ENCODE peak calls at places on chromosomes 3 and 15, in four cellular contexts. C is cardiac muscle cell, N is lung, H is MM.1S. X is an unnamed sample. For H3K4me1 and H3K27me3, the result is how much of the 10 kb centered on the place peaks cover.

GRCh38 chr15:77819271-77819806 is 186.6 kb upstream of the LINGO1 start:
- DNase-seq in C (peak), N (no peak), H (no peak), X (no peak)

GRCh38 chr3:17730318-17730967 is 12.0 kb downstream of the TBC1D5 start:
- DNase-seq in C (peak), N (no peak), H (no peak), X (no peak)

GRCh38 chr3:27607370-27607769 is 114.8 kb downstream of the EOMES start:
- DNase-seq in C (no peak), N (no peak), H (no peak), X (no peak)

GRCh38 chr15:66733976-66734375 is 31.9 kb downstream of the SMAD6 start:
- DNase-seq in C (no peak), N (no peak), H (no peak), X (peak)

GRCh38 chr15:25188051-25188450 is 233.3 kb downstream of the SNRPN start:
- DNase-seq in C (no peak), N (no peak), H (no peak), X (no peak)

GRCh38 chr15:85614059-85614458 is 180.7 kb downstream of the KLHL25 start:
- DNase-seq in C (no peak), N (no peak), H (no peak), X (no peak)

GRCh38 chr3:53821631-53822068 is 24.6 kb downstream of the CHDH start:
- DNase-seq in C (no peak), N (no peak), H (no peak), X (peak)

GRCh38 chr3:52518723-52519444 is 14.8 kb downstream of the NT5DC2 start:
- DNase-seq in C (no peak), N (no peak), H (no peak), X (no peak)

GRCh38 chr3:181838940-181839914 is 127.5 kb downstream of the SOX2 start:
- DNase-seq in C (no peak), N (peak), H (peak), X (no peak)

GRCh38 chr3:10312866-10313265 is 8.0 kb downstream of the SEC13 start:
- DNase-seq in C (no peak), N (no peak), H (no peak), X (no peak)

GRCh38 chr3:52798978-52799476 is 4.4 kb downstream of the ITIH3 start:
- DNase-seq in C (no peak), N (no peak), H (no peak), X (no peak)

GRCh38 chr3:73569246-73569760 is 55.4 kb downstream of the PDZRN3 start:
- DNase-seq in C (no peak), N (no peak), H (no peak), X (no peak)

GRCh38 chr15:95469601-95470000 is 860.9 kb upstream of the NR2F2 start:
- DNase-seq in C (no peak), N (no peak), H (no peak), X (no peak)

GRCh38 chr3:156750874-156751245 is 75.3 kb upstream of the LEKR1 start:
- DNase-seq in C (peak), N (no peak), H (no peak), X (no peak)

GRCh38 chr3:194138732-194139084 is 2.8 kb downstream of the HES1 start:
- DNase-seq in C (no peak), N (no peak), H (no peak), X (no peak)

GRCh38 chr3:54670269-54671000 is 257.4 kb downstream of the LRTM1 start:
- DNase-seq in C (no peak), N (no peak), H (no peak), X (no peak)

GRCh38 chr15:89030311-89030710 is 57.9 kb upstream of the ABHD2 start:
- DNase-seq in C (no peak), N (no peak), H (no peak), X (no peak)

GRCh38 chr3:32450426-32450825 is 52.2 kb downstream of the CMTM6 start:
- DNase-seq in C (no peak), N (no peak), H (no peak), X (no peak)

GRCh38 chr15:65044724-65045481 is at the start of gene SLC51B:
- DNase-seq in C (peak), N (peak), H (no peak), X (no peak)

GRCh38 chr3:53342353-53342752 is 5.0 kb downstream of the DCP1A start:
- DNase-seq in C (no peak), N (no peak), H (no peak), X (no peak)

GRCh38 chr15:79185199-79185598 is 94.6 kb upstream of the RASGRF1 start:
- DNase-seq in C (no peak), N (no peak), H (peak), X (no peak)

GRCh38 chr3:129687586-129688125 is 81.2 kb upstream of the PLXND1 start:
- DNase-seq in C (no peak), N (no peak), H (no peak), X (no peak)

GRCh38 chr3:113065336-113065735 is 74.6 kb downstream of the GTPBP8 start:
- DNase-seq in C (no peak), N (no peak), H (no peak), X (no peak)

GRCh38 chr3:113063126-113063894 is 72.5 kb downstream of the GTPBP8 start:
- DNase-seq in C (no peak), N (no peak), H (no peak), X (no peak)

GRCh38 chr3:113058188-113058587 is 67.4 kb downstream of the GTPBP8 start:
- DNase-seq in C (no peak), N (no peak), H (no peak), X (no peak)

GRCh38 chr3:113062717-113063116 is 71.9 kb downstream of the GTPBP8 start:
- DNase-seq in C (no peak), N (no peak), H (no peak), X (no peak)

DNA sequence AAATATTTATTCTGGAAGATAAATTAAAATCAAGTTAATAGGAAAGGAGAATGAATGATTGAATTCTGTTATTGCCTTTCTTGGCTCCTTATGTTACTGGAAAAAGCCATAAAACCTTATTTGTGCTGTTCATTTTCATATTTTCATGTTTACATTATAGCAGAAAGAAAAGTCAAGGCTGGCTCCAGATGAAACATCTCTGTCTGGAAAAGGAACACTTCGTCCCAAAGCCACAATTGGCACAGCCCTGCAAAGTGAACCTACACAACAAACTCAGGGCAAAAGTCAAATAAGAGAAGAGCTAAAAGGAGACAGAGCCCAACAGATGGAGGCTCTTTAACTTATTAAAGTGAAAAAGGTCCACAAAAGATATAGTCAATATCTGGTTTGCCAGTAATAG is 73.4 kb downstream of the GTPBP8 start:
- DNase-seq in C (no peak), N (no peak), H (no peak), X (no peak)
- H3K4me1 ChIP-seq in C (under half), N (under half), H (under half), X (under half)

DNA sequence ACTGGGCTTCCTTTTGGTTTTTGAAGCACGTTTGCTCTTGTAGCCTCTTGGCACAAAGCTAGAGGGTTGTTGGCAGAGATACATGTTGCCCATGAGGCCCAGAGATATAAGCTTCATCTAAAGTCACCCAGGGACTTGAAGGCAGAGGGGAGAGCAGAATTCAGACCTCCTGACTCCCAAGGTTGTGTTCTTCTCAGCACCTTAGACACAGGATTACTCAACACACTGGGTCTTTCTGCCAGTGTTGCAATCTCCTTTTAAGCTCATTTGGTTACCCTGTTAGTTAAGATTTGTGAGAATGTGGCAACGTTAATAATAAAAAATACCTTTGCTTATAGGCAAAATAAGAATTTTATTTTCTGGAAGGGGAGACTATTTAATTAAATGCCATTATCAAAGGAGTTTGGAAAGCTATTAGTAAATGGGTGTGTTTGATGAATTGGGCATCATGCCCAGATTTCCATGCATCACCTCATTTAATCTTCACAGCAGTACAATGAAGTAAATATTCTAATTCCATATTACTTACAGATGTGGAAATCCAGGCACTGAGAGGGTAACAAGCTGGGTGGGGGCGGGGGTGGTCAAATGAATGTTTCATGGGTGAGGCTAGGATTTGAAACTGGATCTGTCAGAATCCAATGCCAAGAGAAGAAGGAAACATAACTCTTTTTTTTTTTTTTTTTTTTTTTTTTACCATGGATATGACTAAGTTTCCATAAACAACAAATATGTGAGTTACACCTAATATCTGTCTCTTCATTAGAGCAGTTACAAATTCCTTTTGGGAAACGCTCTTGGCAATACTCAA is 183.3 kb downstream of the NR1D2 start:
- DNase-seq in C (no peak), N (no peak), H (no peak), X (no peak)
- H3K27me3 ChIP-seq in C (under half), N (under half), H (under half), X (under half)

GRCh38 chr3:116338713-116339112 is 106.6 kb downstream of the LSAMP start:
- DNase-seq in C (no peak), N (no peak), H (no peak), X (no peak)

GRCh38 chr3:116341381-116341780 is 103.9 kb downstream of the LSAMP start:
- DNase-seq in C (no peak), N (no peak), H (no peak), X (no peak)

GRCh38 chr3:116339441-116340028 is 105.8 kb downstream of the LSAMP start:
- DNase-seq in C (no peak), N (peak), H (no peak), X (no peak)

GRCh38 chr3:116340680-116341216 is 104.5 kb downstream of the LSAMP start:
- DNase-seq in C (no peak), N (no peak), H (no peak), X (no peak)

DNA sequence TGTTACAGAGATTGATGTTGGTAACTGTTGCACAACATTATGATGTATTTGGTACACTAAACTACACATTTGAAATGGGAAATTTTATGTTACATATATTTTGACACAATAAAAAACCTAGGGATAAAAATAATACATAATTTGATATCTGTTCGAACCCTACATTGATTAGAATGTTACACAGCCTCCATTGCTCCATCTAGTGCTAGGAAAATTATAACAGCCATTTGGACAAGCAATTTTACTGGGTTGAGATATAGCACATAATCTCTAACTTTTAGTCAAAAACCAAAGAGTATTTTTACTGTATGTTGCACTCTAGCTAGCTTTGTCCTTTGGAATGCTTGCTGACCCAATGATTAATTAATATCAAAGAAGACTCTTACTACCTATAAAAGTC is 108.1 kb downstream of the LSAMP start:
- DNase-seq in C (no peak), N (no peak), H (no peak), X (no peak)
- TF ChIP-seq CTCF in C (peak), N (no peak), H (peak), X (no peak)

GRCh38 chr15:52256366-52256765 is 39.2 kb downstream of the MYO5C start:
- DNase-seq in C (peak), N (peak), H (peak), X (peak)
- H3K4me1 ChIP-seq in C (under half), N (under half), H (under half), X (under half)

X was measured in ascending aorta.